ENCODE peak calls at places on chromosomes 16 and 17, in five cellular contexts. I is heart left ventricle; X is heart right ventricle; K is AG04450; N is CD4-positive, alpha-beta T cell. P is an unnamed sample.

GRCh38 chr16:25095636-25096035 is 15.9 kb upstream of the LCMT1 start:
- DNase-seq in I (no peak), N (no peak), X (no peak), K (no peak), P (no peak)

GRCh38 chr16:83733301-83733700 is 74.5 kb upstream of the HSBP1 start:
- DNase-seq in X (no peak), K (peak; percentile 1), I (no peak), N (no peak), P (no peak)

GRCh38 chr17:18314059-18314730 is 599 bp downstream of the TOP3A start:
- DNase-seq in I (no peak), N (no peak), X (peak; percentile 23), K (no peak), P (no peak)

GRCh38 chr17:42760652-42761581 is at the start of gene RAMP2:
- DNase-seq in X (peak; percentile 55), I (peak; percentile 63), K (no peak), N (no peak), P (no peak)

GRCh38 chr17:38451030-38451839 is 23.0 kb downstream of the ARHGAP23 start:
- DNase-seq in X (peak; percentile 50), I (peak; percentile 82), N (no peak), K (no peak), P (peak; percentile 64)

GRCh38 chr17:59347975-59348391 is 16.5 kb downstream of the YPEL2 start:
- DNase-seq in N (no peak), K (no peak), X (no peak), I (no peak), P (no peak)

GRCh38 chr16:21608647-21609328 is 9.4 kb downstream of the METTL9 start:
- DNase-seq in N (no peak), X (no peak), K (no peak), I (no peak), P (no peak)

GRCh38 chr17:34667656-34668055 is 88.3 kb downstream of the TMEM132E start:
- DNase-seq in I (no peak), N (no peak), K (no peak), X (no peak), P (no peak)

GRCh38 chr16:28837672-28838557 is 8.2 kb downstream of the TUFM start:
- DNase-seq in N (no peak), X (no peak), I (no peak), K (no peak), P (no peak)

GRCh38 chr16:4945560-4946502 is 8.9 kb upstream of the PPL start:
- DNase-seq in X (peak; percentile 33), K (no peak), I (no peak), N (no peak), P (peak; percentile 67)

GRCh38 chr17:80007009-80007752 is 28.5 kb downstream of the TBC1D16 start:
- DNase-seq in I (no peak), K (no peak), N (no peak), X (no peak), P (no peak)

DNA sequence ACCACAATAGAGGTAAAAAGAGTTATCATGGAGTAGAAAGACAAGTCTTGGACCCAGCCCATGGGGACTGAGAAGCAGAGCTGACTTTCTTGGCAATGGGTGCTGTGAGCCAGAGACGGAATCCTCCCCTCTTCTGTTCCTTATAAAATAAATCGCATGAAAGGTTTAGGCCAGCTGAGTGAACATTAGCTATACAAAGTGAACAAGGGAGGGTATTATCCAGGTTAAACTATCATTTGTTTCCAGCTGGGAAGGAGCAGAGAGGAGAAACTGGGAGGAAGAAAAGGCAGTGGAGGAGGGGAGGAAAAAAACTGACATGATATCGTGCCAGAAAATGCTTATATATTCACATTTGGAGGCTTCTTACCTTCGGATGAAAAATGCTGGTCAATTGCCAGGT is 13.3 kb upstream of the PAFAH1B1 start:
- DNase-seq in N (no peak), I (no peak), X (no peak), K (no peak), P (no peak)
- H3K27ac ChIP-seq in N (no peak overlapping the region), I (no peak overlapping the region), X (no peak overlapping the region), K (no peak overlapping the region), P (no peak overlapping the region)

DNA sequence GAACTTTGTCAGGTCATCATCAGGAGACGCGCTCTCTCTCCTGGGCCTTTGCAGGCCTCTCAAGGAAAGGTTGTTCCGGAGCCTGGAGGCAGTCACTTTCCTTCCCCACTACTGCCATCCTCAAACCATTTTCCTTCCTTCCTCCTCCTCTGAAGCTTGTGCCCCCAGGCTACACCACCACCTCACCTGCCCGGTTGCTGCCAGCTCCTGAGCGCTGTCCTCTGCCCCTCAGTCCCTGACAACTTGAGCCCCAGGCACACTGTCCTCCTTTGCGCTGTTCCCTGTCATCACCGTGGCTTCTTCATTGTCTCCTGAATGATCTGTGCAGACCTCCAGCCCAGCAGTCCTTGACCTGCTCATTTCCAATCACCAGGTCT is 18.9 kb downstream of the CDRT4 start:
- DNase-seq in K (no peak), I (no peak), X (no peak), N (no peak), P (no peak)
- H3K27ac ChIP-seq in K (no peak overlapping the region), I (peak overlapping the region; percentile 87), X (peak overlapping the region; percentile 82), N (no peak overlapping the region), P (peak overlapping the region; percentile 68)

DNA sequence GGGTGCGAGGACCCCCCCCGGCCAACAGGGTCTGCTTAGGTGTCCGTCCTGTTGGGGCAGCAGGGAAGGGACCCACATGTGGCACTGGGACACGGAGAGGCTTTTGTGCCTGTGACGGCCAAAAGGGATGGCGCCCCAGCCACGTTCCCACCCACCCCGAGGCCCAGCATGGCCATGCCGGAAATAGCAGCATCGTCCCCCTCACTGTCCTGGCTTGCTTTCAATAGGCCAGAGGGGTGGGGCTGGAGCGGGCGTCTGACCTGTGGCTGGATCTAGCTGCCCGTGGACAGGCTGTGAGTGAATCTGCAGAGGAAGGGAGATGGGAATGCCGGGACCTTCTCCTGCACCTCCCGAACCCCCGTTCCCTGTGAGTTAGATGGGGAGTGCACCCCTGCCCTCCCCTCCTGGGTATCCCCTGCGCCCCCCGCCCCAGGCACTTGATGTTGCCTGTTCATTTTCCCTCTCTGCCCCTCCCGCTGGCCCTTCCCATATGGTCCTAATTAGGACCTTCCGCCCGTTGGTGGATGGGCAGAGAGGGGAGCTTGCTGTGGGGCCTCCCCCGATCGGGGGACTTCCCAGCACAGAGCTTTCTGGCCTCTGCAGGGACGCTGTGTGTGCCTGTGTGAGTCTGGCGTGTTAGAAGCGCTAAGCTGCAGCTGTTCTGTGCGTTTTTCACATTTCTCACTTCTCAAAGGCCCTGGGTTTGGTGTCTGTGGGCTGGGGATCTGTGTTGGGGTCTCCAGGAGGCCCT is 292.8 kb downstream of the SEC14L1 start:
- DNase-seq in K (no peak), N (peak; percentile 31), I (peak; percentile 73), X (peak; percentile 72), P (no peak)
- H3K27ac ChIP-seq in K (peak overlapping the region; percentile 52), N (peak overlapping the region; percentile 98), I (peak overlapping the region; percentile 31), X (peak overlapping the region; percentile 37), P (no peak overlapping the region)

DNA sequence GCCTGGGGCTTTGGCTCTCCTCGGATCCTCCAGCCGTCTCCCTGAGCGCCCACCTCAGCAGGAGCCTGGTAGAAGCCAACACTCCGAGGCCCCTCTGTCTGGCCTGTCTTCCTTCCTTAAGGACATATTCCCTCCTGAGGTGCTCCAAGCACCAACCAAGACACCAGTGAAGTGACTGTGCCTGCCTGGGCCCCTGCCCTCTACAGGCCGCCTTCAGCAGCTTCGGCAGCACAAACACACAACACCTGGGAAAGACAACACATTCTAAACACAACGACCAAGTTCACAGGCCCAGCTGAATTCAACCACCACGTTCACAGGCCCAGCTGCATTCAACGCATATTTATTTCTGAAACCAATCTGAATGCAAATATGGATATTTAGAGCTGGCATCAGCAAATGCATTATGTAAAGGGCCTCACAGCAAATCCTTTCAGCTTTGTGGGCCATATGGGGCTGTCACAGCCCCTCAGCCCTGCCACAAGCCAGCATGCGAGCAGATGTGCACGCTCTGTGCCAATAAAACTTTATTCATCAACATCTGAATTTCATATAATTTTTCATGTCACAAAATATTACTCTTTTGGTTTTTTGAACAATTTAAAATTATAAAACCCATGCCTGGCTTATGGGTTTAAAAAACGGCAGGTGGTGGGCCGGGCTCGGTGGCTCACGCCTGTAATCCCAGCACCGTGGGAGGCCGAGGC is 12.2 kb downstream of the GALNS start:
- DNase-seq in I (no peak), N (no peak), K (no peak), X (no peak), P (no peak)
- H3K27ac ChIP-seq in I (no peak overlapping the region), N (no peak overlapping the region), K (no peak overlapping the region), X (no peak overlapping the region), P (no peak overlapping the region)